ENCODE peak calls at places on chromosome 3, in five cellular contexts. One of them, this sample, is unnamed.

GRCh38 chr3:33083958-33084357 is 13.0 kb downstream of the GLB1 start:
- DNase-seq in heart right ventricle: no peak
- DNase-seq in neural crest cell: no peak
- DNase-seq in right lobe of liver: no peak
- DNase-seq in GM12865: no peak
- DNase-seq in this sample: no peak

GRCh38 chr3:152198655-152199054 is 70.1 kb upstream of the MBNL1 start:
- DNase-seq in neural crest cell: no peak
- DNase-seq in heart right ventricle: no peak
- DNase-seq in right lobe of liver: no peak
- DNase-seq in GM12865: peak; percentile 47
- DNase-seq in this sample: no peak

GRCh38 chr3:50327943-50328691 is at the start of gene TUSC2:
- DNase-seq in right lobe of liver: peak; percentile 98
- DNase-seq in GM12865: peak; percentile 98
- DNase-seq in neural crest cell: peak; percentile 93
- DNase-seq in heart right ventricle: peak; percentile 97
- DNase-seq in this sample: peak; percentile 97

GRCh38 chr3:177603137-177603603 is 405.9 kb upstream of the TBL1XR1 start:
- DNase-seq in GM12865: peak; percentile 49
- DNase-seq in neural crest cell: no peak
- DNase-seq in heart right ventricle: no peak
- DNase-seq in right lobe of liver: no peak
- DNase-seq in this sample: no peak

GRCh38 chr3:182292586-182292985 is 500.7 kb upstream of the ATP11B start:
- DNase-seq in GM12865: no peak
- DNase-seq in heart right ventricle: no peak
- DNase-seq in right lobe of liver: no peak
- DNase-seq in neural crest cell: no peak
- DNase-seq in this sample: no peak

GRCh38 chr3:157594413-157594812 is 91.2 kb upstream of the VEPH1 start:
- DNase-seq in right lobe of liver: no peak
- DNase-seq in GM12865: no peak
- DNase-seq in neural crest cell: no peak
- DNase-seq in heart right ventricle: no peak
- DNase-seq in this sample: no peak

GRCh38 chr3:110015231-110015963 is 678.1 kb upstream of the DPPA4 start:
- DNase-seq in right lobe of liver: no peak
- DNase-seq in neural crest cell: no peak
- DNase-seq in GM12865: peak; percentile 10
- DNase-seq in heart right ventricle: no peak
- DNase-seq in this sample: no peak

GRCh38 chr3:31105438-31106077 is 211.1 kb upstream of the GADL1 start:
- DNase-seq in heart right ventricle: no peak
- DNase-seq in GM12865: no peak
- DNase-seq in neural crest cell: no peak
- DNase-seq in right lobe of liver: no peak
- DNase-seq in this sample: no peak

GRCh38 chr3:67329358-67329757 is 325.1 kb downstream of the SUCLG2 start:
- DNase-seq in GM12865: peak; percentile 9
- DNase-seq in heart right ventricle: no peak
- DNase-seq in right lobe of liver: no peak
- DNase-seq in neural crest cell: no peak
- DNase-seq in this sample: no peak

GRCh38 chr3:86416334-86416733 is 574.6 kb downstream of the VGLL3 start:
- DNase-seq in right lobe of liver: no peak
- DNase-seq in neural crest cell: no peak
- DNase-seq in GM12865: no peak
- DNase-seq in heart right ventricle: no peak
- DNase-seq in this sample: no peak

GRCh38 chr3:193641376-193641775 is 48.4 kb downstream of the OPA1 start:
- DNase-seq in neural crest cell: no peak
- DNase-seq in GM12865: no peak
- DNase-seq in heart right ventricle: no peak
- DNase-seq in right lobe of liver: no peak
- DNase-seq in this sample: no peak

GRCh38 chr3:151795276-151795675 is 18.6 kb upstream of the AADAC start:
- DNase-seq in heart right ventricle: no peak
- DNase-seq in neural crest cell: no peak
- DNase-seq in GM12865: no peak
- DNase-seq in right lobe of liver: no peak
- DNase-seq in this sample: no peak

GRCh38 chr3:36147934-36148333 is 232.4 kb upstream of the STAC start:
- DNase-seq in right lobe of liver: no peak
- DNase-seq in neural crest cell: no peak
- DNase-seq in heart right ventricle: no peak
- DNase-seq in GM12865: no peak
- DNase-seq in this sample: no peak

GRCh38 chr3:33942483-33943150 is 144.2 kb downstream of the PDCD6IP start:
- DNase-seq in GM12865: peak; percentile 8
- DNase-seq in heart right ventricle: no peak
- DNase-seq in right lobe of liver: no peak
- DNase-seq in neural crest cell: no peak
- DNase-seq in this sample: no peak

GRCh38 chr3:4953119-4953518 is 26.1 kb upstream of the BHLHE40 start:
- DNase-seq in neural crest cell: no peak
- DNase-seq in heart right ventricle: no peak
- DNase-seq in right lobe of liver: no peak
- DNase-seq in GM12865: no peak
- DNase-seq in this sample: no peak

GRCh38 chr3:189744235-189744634 is 113.0 kb downstream of the TP63 start:
- DNase-seq in right lobe of liver: no peak
- DNase-seq in heart right ventricle: no peak
- DNase-seq in GM12865: no peak
- DNase-seq in neural crest cell: no peak
- DNase-seq in this sample: no peak

GRCh38 chr3:77825045-77825827 is 785.3 kb downstream of the ROBO2 start:
- DNase-seq in GM12865: no peak
- DNase-seq in heart right ventricle: no peak
- DNase-seq in neural crest cell: no peak
- DNase-seq in right lobe of liver: no peak
- DNase-seq in this sample: no peak

GRCh38 chr3:157088133-157088488 is 71.8 kb downstream of the CCNL1 start:
- DNase-seq in right lobe of liver: no peak
- DNase-seq in heart right ventricle: no peak
- DNase-seq in GM12865: no peak
- DNase-seq in neural crest cell: no peak
- DNase-seq in this sample: no peak

GRCh38 chr3:182323126-182323727 is 470.1 kb upstream of the ATP11B start:
- DNase-seq in GM12865: no peak
- DNase-seq in heart right ventricle: no peak
- DNase-seq in neural crest cell: no peak
- DNase-seq in right lobe of liver: no peak
- DNase-seq in this sample: no peak

GRCh38 chr3:190092250-190092649 is 28.4 kb downstream of the P3H2 start:
- DNase-seq in right lobe of liver: no peak
- DNase-seq in neural crest cell: no peak
- DNase-seq in GM12865: peak; percentile 50
- DNase-seq in heart right ventricle: no peak
- DNase-seq in this sample: no peak

GRCh38 chr3:127691494-127691893 is 18.7 kb downstream of the ABTB1 start:
- DNase-seq in right lobe of liver: no peak
- DNase-seq in heart right ventricle: no peak
- DNase-seq in GM12865: no peak
- DNase-seq in neural crest cell: no peak
- DNase-seq in this sample: peak; percentile 11

GRCh38 chr3:122572940-122573412 is 4.5 kb upstream of the PARP15 start:
- DNase-seq in right lobe of liver: peak; percentile 68
- DNase-seq in neural crest cell: no peak
- DNase-seq in heart right ventricle: no peak
- DNase-seq in GM12865: peak; percentile 79
- DNase-seq in this sample: no peak

GRCh38 chr3:24197809-24198208 is 252.7 kb downstream of the NR1D2 start:
- DNase-seq in heart right ventricle: no peak
- DNase-seq in GM12865: no peak
- DNase-seq in neural crest cell: no peak
- DNase-seq in right lobe of liver: no peak
- DNase-seq in this sample: no peak
- TF ChIP-seq CTCF in heart right ventricle: no peak
- TF ChIP-seq CTCF in GM12865: no peak
- TF ChIP-seq CTCF in neural crest cell: no peak
- TF ChIP-seq CTCF in right lobe of liver: no peak
- TF ChIP-seq CTCF in this sample: no peak

DNA sequence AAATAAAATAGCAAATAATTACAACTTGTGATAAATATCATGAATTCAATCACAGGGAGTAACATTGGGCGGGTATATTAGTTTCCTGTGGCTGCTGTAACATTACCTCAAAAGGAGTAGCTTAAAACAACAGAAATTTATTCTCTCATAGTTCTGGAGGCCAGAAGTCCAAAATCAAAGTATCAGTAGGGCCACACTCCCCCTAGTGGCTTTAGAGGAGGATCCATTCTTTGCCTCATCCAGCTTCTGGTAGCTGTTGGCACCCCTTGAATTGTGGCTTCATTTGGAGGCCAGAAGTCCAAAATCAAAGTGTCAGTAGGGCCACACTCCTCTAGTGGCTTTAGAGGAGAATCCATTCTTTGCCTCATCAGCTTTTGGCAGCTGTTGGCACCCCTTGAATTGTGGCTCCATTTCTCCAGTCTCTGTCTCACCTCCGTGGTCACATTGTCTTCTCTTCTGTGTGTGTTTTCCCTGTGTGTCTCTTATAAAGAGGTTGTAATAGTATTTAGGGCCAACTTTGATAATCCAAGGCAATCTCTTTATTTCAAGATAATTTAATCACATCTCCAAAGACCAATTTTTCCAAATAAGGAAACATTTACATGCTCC is 3.1 kb upstream of the CFAP20DC start:
- DNase-seq in GM12865: peak; percentile 52
- DNase-seq in neural crest cell: no peak
- DNase-seq in right lobe of liver: peak; percentile 62
- DNase-seq in heart right ventricle: no peak
- DNase-seq in this sample: no peak
- TF ChIP-seq CTCF in GM12865: peak; percentile 69
- TF ChIP-seq CTCF in neural crest cell: peak; percentile 66
- TF ChIP-seq CTCF in right lobe of liver: peak; percentile 73
- TF ChIP-seq CTCF in heart right ventricle: peak; percentile 67
- TF ChIP-seq CTCF in this sample: peak; percentile 73

GRCh38 chr3:143847787-143848631 is at the start of gene SLC9A9:
- DNase-seq in GM12865: peak; percentile 84
- DNase-seq in heart right ventricle: peak; percentile 15
- DNase-seq in right lobe of liver: no peak
- DNase-seq in neural crest cell: peak; percentile 8
- DNase-seq in this sample: peak; percentile 44

GRCh38 chr3:143850877-143851276 is 2.6 kb upstream of the SLC9A9 start:
- DNase-seq in right lobe of liver: no peak
- DNase-seq in heart right ventricle: no peak
- DNase-seq in neural crest cell: no peak
- DNase-seq in GM12865: peak; percentile 74
- DNase-seq in this sample: no peak

GRCh38 chr3:143848707-143849106 is 439 bp upstream of the SLC9A9 start:
- DNase-seq in right lobe of liver: no peak
- DNase-seq in GM12865: no peak
- DNase-seq in neural crest cell: no peak
- DNase-seq in heart right ventricle: no peak
- DNase-seq in this sample: no peak

GRCh38 chr3:143849854-143850549 is 1.7 kb upstream of the SLC9A9 start:
- DNase-seq in right lobe of liver: no peak
- DNase-seq in neural crest cell: no peak
- DNase-seq in heart right ventricle: no peak
- DNase-seq in GM12865: peak; percentile 68
- DNase-seq in this sample: no peak

GRCh38 chr3:143851331-143852017 is 3.2 kb upstream of the SLC9A9 start:
- DNase-seq in heart right ventricle: no peak
- DNase-seq in GM12865: peak; percentile 29
- DNase-seq in right lobe of liver: no peak
- DNase-seq in neural crest cell: no peak
- DNase-seq in this sample: no peak
- TF ChIP-seq CTCF in heart right ventricle: no peak
- TF ChIP-seq CTCF in GM12865: no peak
- TF ChIP-seq CTCF in right lobe of liver: no peak
- TF ChIP-seq CTCF in neural crest cell: no peak
- TF ChIP-seq CTCF in this sample: no peak

GRCh38 chr3:171809513-171810277 is 588 bp downstream of the PLD1 start:
- DNase-seq in heart right ventricle: peak; percentile 88
- DNase-seq in neural crest cell: no peak
- DNase-seq in GM12865: peak; percentile 77
- DNase-seq in right lobe of liver: no peak
- DNase-seq in this sample: peak; percentile 64
- TF ChIP-seq CTCF in heart right ventricle: peak; percentile 13
- TF ChIP-seq CTCF in neural crest cell: no peak
- TF ChIP-seq CTCF in GM12865: no peak
- TF ChIP-seq CTCF in right lobe of liver: no peak
- TF ChIP-seq CTCF in this sample: no peak

DNA sequence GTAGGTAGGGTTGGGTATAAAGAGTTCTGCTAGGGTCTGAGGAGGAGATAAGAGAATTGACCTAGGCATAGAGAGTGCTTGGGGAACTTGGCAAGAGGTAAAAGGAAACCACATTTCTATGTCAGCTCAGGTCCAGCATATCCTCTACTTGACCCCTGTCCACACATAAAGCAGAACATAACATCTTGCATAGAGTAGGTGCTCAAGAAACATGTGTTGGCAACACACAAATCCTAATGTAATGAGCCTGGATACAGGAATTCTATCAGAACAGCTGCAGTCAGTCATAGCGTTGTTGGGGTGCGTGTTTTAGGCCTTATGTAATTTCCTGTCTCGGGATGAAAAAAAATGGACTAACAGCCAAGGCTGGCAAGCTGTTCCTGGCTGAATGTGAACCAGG is 35.0 kb upstream of the PLCL2 start:
- DNase-seq in GM12865: no peak
- DNase-seq in heart right ventricle: no peak
- DNase-seq in neural crest cell: no peak
- DNase-seq in right lobe of liver: no peak
- DNase-seq in this sample: no peak
- TF ChIP-seq CTCF in GM12865: no peak
- TF ChIP-seq CTCF in heart right ventricle: no peak
- TF ChIP-seq CTCF in neural crest cell: no peak
- TF ChIP-seq CTCF in right lobe of liver: no peak
- TF ChIP-seq CTCF in this sample: no peak

GRCh38 chr3:105616374-105616915 is 249.7 kb downstream of the ALCAM start:
- DNase-seq in heart right ventricle: no peak
- DNase-seq in neural crest cell: no peak
- DNase-seq in right lobe of liver: no peak
- DNase-seq in GM12865: no peak
- DNase-seq in this sample: no peak

GRCh38 chr3:105618561-105618960 is 250.3 kb downstream of the CBLB start:
- DNase-seq in neural crest cell: no peak
- DNase-seq in GM12865: no peak
- DNase-seq in heart right ventricle: no peak
- DNase-seq in right lobe of liver: no peak
- DNase-seq in this sample: no peak

GRCh38 chr3:105614288-105615030 is 247.8 kb downstream of the ALCAM start:
- DNase-seq in right lobe of liver: no peak
- DNase-seq in neural crest cell: no peak
- DNase-seq in GM12865: no peak
- DNase-seq in heart right ventricle: no peak
- DNase-seq in this sample: no peak

GRCh38 chr3:105613120-105613519 is 246.4 kb downstream of the ALCAM start:
- DNase-seq in GM12865: no peak
- DNase-seq in heart right ventricle: no peak
- DNase-seq in right lobe of liver: no peak
- DNase-seq in neural crest cell: no peak
- DNase-seq in this sample: no peak

GRCh38 chr3:105615814-105616213 is 249.1 kb downstream of the ALCAM start:
- DNase-seq in heart right ventricle: no peak
- DNase-seq in right lobe of liver: no peak
- DNase-seq in GM12865: peak; percentile 16
- DNase-seq in neural crest cell: no peak
- DNase-seq in this sample: no peak
- TF ChIP-seq CTCF in heart right ventricle: no peak
- TF ChIP-seq CTCF in right lobe of liver: no peak
- TF ChIP-seq CTCF in GM12865: no peak
- TF ChIP-seq CTCF in neural crest cell: no peak
- TF ChIP-seq CTCF in this sample: no peak